ENCODE peak calls at places on chromosome 7, in eight cellular contexts. One of them, this sample, is unnamed.

GRCh38 chr7:22849158-22849557 is 26.5 kb upstream of the TOMM7 start:
- DNase-seq in HCT116: no peak
- DNase-seq in right lobe of liver: no peak
- DNase-seq in IMR-90: no peak
- DNase-seq in sigmoid colon: no peak
- DNase-seq in ovary: no peak
- DNase-seq in body of pancreas: no peak
- DNase-seq in gastrocnemius medialis: peak
- DNase-seq in this sample: no peak

GRCh38 chr7:100190059-100190711 is 12.5 kb downstream of the STAG3 start:
- DNase-seq in HCT116: peak
- DNase-seq in right lobe of liver: no peak
- DNase-seq in IMR-90: peak
- DNase-seq in sigmoid colon: no peak
- DNase-seq in ovary: no peak
- DNase-seq in body of pancreas: no peak
- DNase-seq in gastrocnemius medialis: no peak
- DNase-seq in this sample: no peak

GRCh38 chr7:156456032-156456431 is 184.5 kb upstream of the RNF32 start:
- DNase-seq in HCT116: no peak
- DNase-seq in right lobe of liver: no peak
- DNase-seq in IMR-90: no peak
- DNase-seq in sigmoid colon: no peak
- DNase-seq in ovary: no peak
- DNase-seq in body of pancreas: no peak
- DNase-seq in gastrocnemius medialis: no peak
- DNase-seq in this sample: no peak

GRCh38 chr7:44195901-44196300 is 4.9 kb upstream of the YKT6 start:
- DNase-seq in HCT116: no peak
- DNase-seq in right lobe of liver: no peak
- DNase-seq in IMR-90: peak
- DNase-seq in sigmoid colon: peak
- DNase-seq in ovary: no peak
- DNase-seq in body of pancreas: no peak
- DNase-seq in gastrocnemius medialis: no peak
- DNase-seq in this sample: no peak

GRCh38 chr7:56053379-56053778 is 1.8 kb downstream of the CCT6A start:
- DNase-seq in HCT116: no peak
- DNase-seq in right lobe of liver: no peak
- DNase-seq in IMR-90: no peak
- DNase-seq in sigmoid colon: no peak
- DNase-seq in ovary: no peak
- DNase-seq in body of pancreas: no peak
- DNase-seq in gastrocnemius medialis: no peak
- DNase-seq in this sample: no peak

GRCh38 chr7:22156205-22156604 is 200.7 kb downstream of the RAPGEF5 start:
- DNase-seq in HCT116: peak
- DNase-seq in right lobe of liver: no peak
- DNase-seq in IMR-90: peak
- DNase-seq in sigmoid colon: no peak
- DNase-seq in ovary: no peak
- DNase-seq in body of pancreas: no peak
- DNase-seq in gastrocnemius medialis: no peak
- DNase-seq in this sample: no peak

GRCh38 chr7:46179211-46179610 is 258.1 kb upstream of the IGFBP3 start:
- DNase-seq in HCT116: no peak
- DNase-seq in right lobe of liver: no peak
- DNase-seq in IMR-90: no peak
- DNase-seq in sigmoid colon: no peak
- DNase-seq in ovary: no peak
- DNase-seq in body of pancreas: no peak
- DNase-seq in gastrocnemius medialis: no peak
- DNase-seq in this sample: no peak

GRCh38 chr7:95636140-95636539 is 39.8 kb upstream of the PDK4 start:
- DNase-seq in HCT116: peak
- DNase-seq in right lobe of liver: no peak
- DNase-seq in IMR-90: no peak
- DNase-seq in sigmoid colon: no peak
- DNase-seq in ovary: no peak
- DNase-seq in body of pancreas: no peak
- DNase-seq in gastrocnemius medialis: no peak
- DNase-seq in this sample: no peak

GRCh38 chr7:137772221-137772620 is 74.6 kb downstream of the DGKI start:
- DNase-seq in HCT116: no peak
- DNase-seq in right lobe of liver: no peak
- DNase-seq in IMR-90: peak
- DNase-seq in sigmoid colon: no peak
- DNase-seq in ovary: no peak
- DNase-seq in body of pancreas: no peak
- DNase-seq in gastrocnemius medialis: no peak
- DNase-seq in this sample: no peak

GRCh38 chr7:43108255-43109011 is 4.0 kb upstream of the HECW1 start:
- DNase-seq in HCT116: peak
- DNase-seq in right lobe of liver: peak
- DNase-seq in IMR-90: peak
- DNase-seq in sigmoid colon: no peak
- DNase-seq in ovary: peak
- DNase-seq in body of pancreas: peak
- DNase-seq in gastrocnemius medialis: no peak
- DNase-seq in this sample: peak

GRCh38 chr7:78769551-78770101 is 683.8 kb downstream of the MAGI2 start:
- DNase-seq in HCT116: no peak
- DNase-seq in right lobe of liver: no peak
- DNase-seq in IMR-90: no peak
- DNase-seq in sigmoid colon: no peak
- DNase-seq in ovary: no peak
- DNase-seq in body of pancreas: no peak
- DNase-seq in gastrocnemius medialis: no peak
- DNase-seq in this sample: no peak

GRCh38 chr7:149801816-149802215 is 28.4 kb upstream of the ZNF467 start:
- DNase-seq in HCT116: no peak
- DNase-seq in right lobe of liver: no peak
- DNase-seq in IMR-90: no peak
- DNase-seq in sigmoid colon: no peak
- DNase-seq in ovary: no peak
- DNase-seq in body of pancreas: no peak
- DNase-seq in gastrocnemius medialis: no peak
- DNase-seq in this sample: no peak

GRCh38 chr7:133401225-133401624 is 148.3 kb downstream of the EXOC4 start:
- DNase-seq in HCT116: no peak
- DNase-seq in right lobe of liver: no peak
- DNase-seq in IMR-90: peak
- DNase-seq in sigmoid colon: no peak
- DNase-seq in ovary: no peak
- DNase-seq in body of pancreas: no peak
- DNase-seq in gastrocnemius medialis: no peak
- DNase-seq in this sample: no peak

GRCh38 chr7:70051726-70052125 is 453.5 kb downstream of the AUTS2 start:
- DNase-seq in HCT116: no peak
- DNase-seq in right lobe of liver: no peak
- DNase-seq in IMR-90: no peak
- DNase-seq in sigmoid colon: no peak
- DNase-seq in ovary: no peak
- DNase-seq in body of pancreas: no peak
- DNase-seq in gastrocnemius medialis: no peak
- DNase-seq in this sample: no peak

GRCh38 chr7:70052691-70053090 is 454.4 kb downstream of the AUTS2 start:
- DNase-seq in HCT116: no peak
- DNase-seq in right lobe of liver: no peak
- DNase-seq in IMR-90: no peak
- DNase-seq in sigmoid colon: no peak
- DNase-seq in ovary: no peak
- DNase-seq in body of pancreas: no peak
- DNase-seq in gastrocnemius medialis: no peak
- DNase-seq in this sample: no peak

GRCh38 chr7:70044064-70044463 is 445.8 kb downstream of the AUTS2 start:
- DNase-seq in HCT116: no peak
- DNase-seq in right lobe of liver: no peak
- DNase-seq in IMR-90: no peak
- DNase-seq in sigmoid colon: no peak
- DNase-seq in ovary: no peak
- DNase-seq in body of pancreas: no peak
- DNase-seq in gastrocnemius medialis: no peak
- DNase-seq in this sample: peak

GRCh38 chr7:70044525-70044924 is 446.2 kb downstream of the AUTS2 start:
- DNase-seq in HCT116: no peak
- DNase-seq in right lobe of liver: no peak
- DNase-seq in IMR-90: no peak
- DNase-seq in sigmoid colon: no peak
- DNase-seq in ovary: no peak
- DNase-seq in body of pancreas: no peak
- DNase-seq in gastrocnemius medialis: no peak
- DNase-seq in this sample: no peak

GRCh38 chr7:70047891-70048448 is 449.7 kb downstream of the AUTS2 start:
- DNase-seq in HCT116: no peak
- DNase-seq in right lobe of liver: no peak
- DNase-seq in IMR-90: no peak
- DNase-seq in sigmoid colon: no peak
- DNase-seq in ovary: no peak
- DNase-seq in body of pancreas: no peak
- DNase-seq in gastrocnemius medialis: no peak
- DNase-seq in this sample: no peak
- H3K27ac ChIP-seq in HCT116: no peak
- H3K27ac ChIP-seq in right lobe of liver: no peak
- H3K27ac ChIP-seq in IMR-90: no peak
- H3K27ac ChIP-seq in sigmoid colon: no peak
- H3K27ac ChIP-seq in ovary: no peak
- H3K27ac ChIP-seq in body of pancreas: no peak
- H3K27ac ChIP-seq in gastrocnemius medialis: no peak
- H3K27ac ChIP-seq in this sample: no peak

GRCh38 chr7:143258830-143259229 is 4.4 kb upstream of the GSTK1 start:
- DNase-seq in HCT116: no peak
- DNase-seq in right lobe of liver: no peak
- DNase-seq in IMR-90: peak
- DNase-seq in sigmoid colon: no peak
- DNase-seq in ovary: no peak
- DNase-seq in body of pancreas: no peak
- DNase-seq in gastrocnemius medialis: no peak
- DNase-seq in this sample: no peak

GRCh38 chr7:143259765-143260164 is 3.5 kb upstream of the GSTK1 start:
- DNase-seq in HCT116: peak
- DNase-seq in right lobe of liver: no peak
- DNase-seq in IMR-90: no peak
- DNase-seq in sigmoid colon: no peak
- DNase-seq in ovary: no peak
- DNase-seq in body of pancreas: no peak
- DNase-seq in gastrocnemius medialis: no peak
- DNase-seq in this sample: no peak

GRCh38 chr7:143261901-143262300 is 1.3 kb upstream of the GSTK1 start:
- DNase-seq in HCT116: no peak
- DNase-seq in right lobe of liver: no peak
- DNase-seq in IMR-90: no peak
- DNase-seq in sigmoid colon: no peak
- DNase-seq in ovary: no peak
- DNase-seq in body of pancreas: no peak
- DNase-seq in gastrocnemius medialis: no peak
- DNase-seq in this sample: no peak

GRCh38 chr7:143265017-143265693 is 1.9 kb downstream of the GSTK1 start:
- DNase-seq in HCT116: no peak
- DNase-seq in right lobe of liver: no peak
- DNase-seq in IMR-90: no peak
- DNase-seq in sigmoid colon: no peak
- DNase-seq in ovary: no peak
- DNase-seq in body of pancreas: no peak
- DNase-seq in gastrocnemius medialis: no peak
- DNase-seq in this sample: no peak

GRCh38 chr7:143263266-143264195 is at the start of gene GSTK1:
- DNase-seq in HCT116: peak
- DNase-seq in right lobe of liver: peak
- DNase-seq in IMR-90: peak
- DNase-seq in sigmoid colon: peak
- DNase-seq in ovary: peak
- DNase-seq in body of pancreas: peak
- DNase-seq in gastrocnemius medialis: peak
- DNase-seq in this sample: peak
- TF ChIP-seq POLR2A in HCT116: peak
- TF ChIP-seq POLR2A in right lobe of liver: peak
- TF ChIP-seq POLR2A in IMR-90: no peak
- TF ChIP-seq POLR2A in sigmoid colon: peak
- TF ChIP-seq POLR2A in ovary: no peak
- TF ChIP-seq POLR2A in body of pancreas: peak
- TF ChIP-seq POLR2A in gastrocnemius medialis: peak
- TF ChIP-seq POLR2A in this sample: peak

GRCh38 chr7:25847331-25848070 is 304.5 kb upstream of the NFE2L3 start:
- DNase-seq in HCT116: no peak
- DNase-seq in right lobe of liver: no peak
- DNase-seq in IMR-90: peak
- DNase-seq in sigmoid colon: no peak
- DNase-seq in ovary: no peak
- DNase-seq in body of pancreas: no peak
- DNase-seq in gastrocnemius medialis: no peak
- DNase-seq in this sample: no peak
- H3K27ac ChIP-seq in HCT116: no peak
- H3K27ac ChIP-seq in right lobe of liver: no peak
- H3K27ac ChIP-seq in IMR-90: peak
- H3K27ac ChIP-seq in sigmoid colon: peak
- H3K27ac ChIP-seq in ovary: peak
- H3K27ac ChIP-seq in body of pancreas: peak
- H3K27ac ChIP-seq in gastrocnemius medialis: peak
- H3K27ac ChIP-seq in this sample: peak

GRCh38 chr7:105497016-105497415 is 25.1 kb downstream of the PUS7 start:
- DNase-seq in HCT116: no peak
- DNase-seq in right lobe of liver: no peak
- DNase-seq in IMR-90: no peak
- DNase-seq in sigmoid colon: no peak
- DNase-seq in ovary: no peak
- DNase-seq in body of pancreas: no peak
- DNase-seq in gastrocnemius medialis: no peak
- DNase-seq in this sample: no peak

GRCh38 chr7:105489409-105489808 is 32.7 kb downstream of the PUS7 start:
- DNase-seq in HCT116: no peak
- DNase-seq in right lobe of liver: no peak
- DNase-seq in IMR-90: no peak
- DNase-seq in sigmoid colon: no peak
- DNase-seq in ovary: no peak
- DNase-seq in body of pancreas: no peak
- DNase-seq in gastrocnemius medialis: no peak
- DNase-seq in this sample: no peak

GRCh38 chr7:105493196-105493927 is 28.7 kb downstream of the PUS7 start:
- DNase-seq in HCT116: no peak
- DNase-seq in right lobe of liver: no peak
- DNase-seq in IMR-90: peak
- DNase-seq in sigmoid colon: no peak
- DNase-seq in ovary: no peak
- DNase-seq in body of pancreas: no peak
- DNase-seq in gastrocnemius medialis: no peak
- DNase-seq in this sample: no peak

GRCh38 chr7:105496501-105496900 is 25.6 kb downstream of the PUS7 start:
- DNase-seq in HCT116: no peak
- DNase-seq in right lobe of liver: no peak
- DNase-seq in IMR-90: peak
- DNase-seq in sigmoid colon: no peak
- DNase-seq in ovary: no peak
- DNase-seq in body of pancreas: no peak
- DNase-seq in gastrocnemius medialis: no peak
- DNase-seq in this sample: no peak

DNA sequence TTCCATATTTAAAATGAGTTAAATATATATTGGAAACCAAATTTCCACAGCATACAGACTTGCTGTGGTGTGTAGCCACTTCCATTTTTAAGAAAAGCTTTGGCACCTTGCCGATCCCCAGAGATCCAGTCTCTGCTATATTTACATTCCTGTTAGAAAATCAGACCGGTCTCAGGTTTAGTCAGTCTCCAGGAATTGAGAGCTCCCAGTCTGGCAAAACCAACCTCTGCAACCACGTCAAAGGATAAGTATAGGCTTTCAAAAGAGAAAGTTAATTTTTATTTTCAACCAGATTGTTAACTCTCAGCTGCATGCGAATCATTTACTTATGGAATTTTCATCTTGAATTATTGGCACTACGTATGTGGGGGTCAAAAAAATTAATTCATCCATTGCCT is 28.1 kb downstream of the PUS7 start:
- DNase-seq in HCT116: no peak
- DNase-seq in right lobe of liver: no peak
- DNase-seq in IMR-90: peak
- DNase-seq in sigmoid colon: no peak
- DNase-seq in ovary: peak
- DNase-seq in body of pancreas: no peak
- DNase-seq in gastrocnemius medialis: no peak
- DNase-seq in this sample: no peak
- TF ChIP-seq POLR2A in HCT116: no peak
- TF ChIP-seq POLR2A in right lobe of liver: no peak
- TF ChIP-seq POLR2A in IMR-90: no peak
- TF ChIP-seq POLR2A in sigmoid colon: no peak
- TF ChIP-seq POLR2A in ovary: no peak
- TF ChIP-seq POLR2A in body of pancreas: no peak
- TF ChIP-seq POLR2A in gastrocnemius medialis: no peak
- TF ChIP-seq POLR2A in this sample: no peak

This sample was measured in uterus.